ENCODE peak calls at places on chromosomes 1 and 21, in six cellular contexts. R is stomach, A is lung, S is PC-3, E is HCT116, M is upper lobe of right lung. Y is an unnamed sample. For H3K27me3, the result is how much of the 10 kb centered on the place peaks cover.

GRCh38 chr1:59845091-59845490 is 30.3 kb downstream of the HOOK1 start:
- DNase-seq in A (no peak), S (no peak), R (no peak), M (no peak), E (no peak), Y (no peak)

GRCh38 chr1:193592325-193592724 is 405.9 kb upstream of the B3GALT2 start:
- DNase-seq in S (no peak), M (no peak), R (no peak), E (no peak), A (no peak), Y (no peak)

GRCh38 chr1:22836846-22837245 is 126.2 kb downstream of the EPHB2 start:
- DNase-seq in M (no peak), R (no peak), S (no peak), E (no peak), A (no peak), Y (no peak)

GRCh38 chr1:18926315-18927081 is 24.1 kb upstream of the ALDH4A1 start:
- DNase-seq in R (peak), S (peak), A (peak), E (peak), M (no peak), Y (peak)

GRCh38 chr1:165841582-165842362 is 14.4 kb downstream of the UCK2 start:
- DNase-seq in A (no peak), R (no peak), S (peak), E (no peak), M (no peak), Y (peak)

GRCh38 chr1:68788762-68789161 is 291.9 kb upstream of the DEPDC1 start:
- DNase-seq in M (no peak), R (no peak), S (no peak), E (no peak), A (no peak), Y (no peak)

GRCh38 chr1:233584931-233585330 is 29.0 kb upstream of the KCNK1 start:
- DNase-seq in R (no peak), A (no peak), S (no peak), M (no peak), E (no peak), Y (no peak)

GRCh38 chr1:58809327-58810040 is 25.6 kb upstream of the JUN start:
- DNase-seq in M (peak), E (no peak), S (no peak), R (no peak), A (peak), Y (peak)

GRCh38 chr21:44028287-44028659 is 16.2 kb downstream of the TRAPPC10 start:
- DNase-seq in M (no peak), A (no peak), S (no peak), E (no peak), R (no peak), Y (no peak)

DNA sequence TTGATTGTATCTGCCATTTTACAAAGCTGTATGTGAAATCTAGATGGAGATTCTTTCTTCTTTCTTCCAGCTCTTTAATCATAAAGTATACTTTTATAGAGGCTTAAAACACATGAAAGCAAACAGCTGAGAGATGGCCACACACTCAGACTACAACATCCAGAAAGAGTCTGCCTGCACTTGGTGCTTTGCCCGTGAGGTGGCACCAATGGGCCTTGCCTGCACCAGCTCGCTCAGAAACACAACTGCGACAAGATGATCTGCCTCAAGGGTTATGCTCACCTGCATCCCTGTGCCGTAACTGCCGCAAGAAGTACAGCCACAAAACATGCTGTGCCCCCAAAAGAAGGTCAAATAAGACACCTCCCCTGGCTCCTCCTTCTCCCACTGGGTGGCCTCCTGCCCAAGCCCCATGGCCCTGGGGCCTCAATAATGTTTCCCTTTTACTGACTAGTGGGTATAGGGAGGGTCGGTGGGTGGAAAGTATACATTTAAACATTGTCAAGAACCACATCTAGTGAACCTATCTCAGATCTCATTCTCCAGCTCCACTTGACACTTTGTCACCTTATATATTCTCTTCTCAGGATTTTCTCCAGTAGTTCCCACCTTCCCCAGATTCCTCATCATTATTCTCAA is 66.7 kb upstream of the ANGPTL3 start:
- DNase-seq in A (peak), M (peak), R (peak), S (peak), E (no peak), Y (peak)
- TF ChIP-seq CTCF in A (no peak), M (peak), R (peak), S (peak), E (no peak), Y (peak)

GRCh38 chr1:7705908-7706216 is 65.2 kb upstream of the VAMP3 start:
- DNase-seq in E (no peak), S (peak), R (no peak), A (no peak), M (no peak), Y (peak)
- H3K4me3 ChIP-seq in E (no peak), S (peak), R (peak), A (peak), M (peak), Y (peak)

DNA sequence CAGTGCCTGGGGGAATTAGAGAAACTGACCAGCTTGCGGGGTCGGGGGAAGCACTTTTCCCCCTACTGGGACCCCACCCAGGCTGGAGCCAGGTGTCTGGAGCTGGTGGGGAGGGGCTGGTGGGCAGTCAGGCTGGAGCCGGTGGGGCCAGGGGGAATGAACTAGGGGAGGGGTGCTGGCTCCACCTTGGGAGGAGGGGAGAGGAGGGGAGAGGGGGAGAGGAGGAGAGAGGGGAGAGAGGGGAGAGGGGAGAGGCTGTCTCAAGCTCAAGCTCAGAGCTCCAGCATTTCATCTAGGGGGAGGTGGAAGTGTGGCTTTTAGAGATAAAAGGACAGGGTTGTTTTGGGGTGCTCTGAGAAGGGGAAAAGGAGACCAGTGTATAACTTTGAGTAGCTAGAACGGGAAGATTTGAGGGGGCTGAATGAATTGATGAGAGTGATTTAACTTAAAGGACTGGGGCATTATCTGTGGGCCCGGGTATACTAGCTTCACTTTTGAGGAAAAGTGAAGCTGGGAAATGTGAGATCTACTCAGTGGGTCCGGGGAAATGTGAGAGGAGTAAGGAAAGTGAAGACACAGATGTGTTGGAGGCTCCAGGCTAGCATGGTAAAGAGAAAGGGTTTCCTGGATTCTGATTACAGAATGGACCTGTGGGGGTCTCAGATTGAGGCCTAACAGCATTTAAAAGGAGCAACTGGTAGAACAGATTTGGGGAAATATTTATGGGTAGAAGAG is 2.8 kb downstream of the EFNA1 start:
- DNase-seq in M (no peak), R (no peak), E (no peak), S (no peak), A (no peak), Y (no peak)
- H3K27me3 ChIP-seq in M (under half), R (under half), E (under half), S (under half), A (under half), Y (under half)

GRCh38 chr21:42112857-42113256 is 41.7 kb downstream of the UMODL1 start:
- DNase-seq in E (no peak), R (no peak), A (no peak), M (no peak), S (peak), Y (no peak)

GRCh38 chr21:42115136-42115683 is 44.1 kb downstream of the UMODL1 start:
- DNase-seq in E (no peak), S (no peak), M (no peak), R (no peak), A (no peak), Y (no peak)

GRCh38 chr21:42112223-42112622 is 41.1 kb downstream of the UMODL1 start:
- DNase-seq in E (no peak), A (no peak), R (no peak), S (no peak), M (no peak), Y (no peak)

GRCh38 chr21:42114646-42115045 is 43.5 kb downstream of the UMODL1 start:
- DNase-seq in A (no peak), M (no peak), E (no peak), S (no peak), R (no peak), Y (no peak)

DNA sequence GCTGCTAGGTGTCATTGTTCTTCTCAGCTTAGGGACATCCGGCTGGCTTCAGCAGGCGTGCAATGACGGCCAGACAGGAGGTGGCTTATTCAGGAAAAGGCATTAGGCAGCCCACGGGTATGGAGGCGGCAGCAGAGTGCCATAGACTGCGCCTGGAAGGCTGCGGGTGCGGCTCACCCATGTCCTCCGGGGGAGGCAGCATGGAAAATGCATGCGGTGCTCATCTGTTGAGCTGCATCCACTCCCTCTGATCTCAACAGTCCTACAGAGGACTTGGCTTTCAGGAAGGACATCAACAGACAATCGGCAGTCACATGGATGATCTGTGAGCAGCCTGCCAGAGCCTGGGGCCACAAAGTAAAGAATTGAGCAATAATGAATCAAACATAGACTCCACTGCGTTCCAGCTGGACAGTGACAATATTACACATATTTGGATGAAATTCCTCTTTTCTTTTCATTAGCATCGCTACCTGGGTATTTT is 42.9 kb downstream of the UMODL1 start:
- DNase-seq in M (no peak), E (no peak), A (no peak), S (peak), R (no peak), Y (peak)
- TF ChIP-seq CTCF in M (peak), E (no peak), A (no peak), S (peak), R (no peak), Y (peak)

GRCh38 chr1:236147521-236148470 is 5.5 kb downstream of the GPR137B start:
- DNase-seq in S (no peak), R (no peak), M (no peak), E (no peak), A (no peak), Y (no peak)
- H3K4me3 ChIP-seq in S (no peak), R (no peak), M (no peak), E (no peak), A (no peak), Y (no peak)

GRCh38 chr1:26165126-26165892 is 3.5 kb downstream of the C1orf232 start:
- DNase-seq in M (no peak), S (no peak), E (no peak), A (no peak), R (no peak), Y (no peak)

GRCh38 chr1:26166719-26167281 is 2.0 kb downstream of the C1orf232 start:
- DNase-seq in M (no peak), E (no peak), A (no peak), S (no peak), R (no peak), Y (no peak)

GRCh38 chr1:26163684-26164035 is 4.8 kb downstream of the FAM110D start:
- DNase-seq in R (no peak), A (no peak), M (no peak), S (no peak), E (no peak), Y (no peak)

GRCh38 chr1:26162220-26162703 is 3.4 kb downstream of the FAM110D start:
- DNase-seq in A (no peak), M (no peak), R (no peak), E (no peak), S (peak), Y (no peak)

DNA sequence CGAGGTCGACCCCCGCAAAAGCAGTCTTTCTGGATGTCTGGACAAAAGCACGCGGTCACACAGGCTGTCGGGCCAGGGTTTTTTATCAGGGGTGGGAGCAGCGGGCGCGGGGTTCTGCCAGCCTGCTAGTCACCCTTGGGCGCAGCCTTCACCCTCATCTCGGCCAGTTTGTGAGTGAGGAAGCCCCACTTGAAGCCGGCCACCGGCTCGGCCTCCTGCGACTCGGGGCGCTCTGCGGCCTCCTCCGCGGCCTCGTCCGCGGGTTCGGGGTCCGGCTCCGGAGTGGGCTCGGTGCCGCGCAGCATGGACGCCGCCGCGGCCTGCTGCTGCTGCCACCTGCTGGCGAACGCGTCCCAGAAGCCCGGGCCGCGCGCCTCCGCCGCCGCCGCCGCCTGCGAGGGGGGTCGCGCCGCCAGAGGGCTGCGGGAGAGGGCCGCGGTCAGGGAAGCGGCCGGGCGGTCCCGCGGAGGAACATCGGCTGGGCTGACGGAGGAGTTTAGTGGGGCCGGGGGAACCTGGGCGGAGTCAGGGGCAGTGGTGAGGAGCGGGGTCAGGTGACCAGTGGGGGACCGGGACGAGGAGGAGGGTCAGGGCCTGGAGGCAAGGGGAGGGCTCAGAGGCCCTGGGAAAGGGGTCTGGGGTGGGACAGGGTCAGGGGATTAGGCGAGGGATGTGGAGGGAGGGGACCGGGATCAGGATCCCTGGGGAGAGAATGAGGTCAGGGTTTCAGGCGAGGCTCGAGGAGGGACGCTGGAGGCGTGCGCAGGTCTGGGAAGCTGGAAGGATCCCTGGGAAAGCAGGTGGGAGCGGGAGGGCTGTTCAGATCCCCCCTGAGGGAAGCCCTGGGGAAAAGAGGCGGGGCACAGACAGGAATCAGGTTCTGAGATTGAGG is 4.5 kb downstream of the C1orf232 start:
- DNase-seq in R (peak), S (peak), M (peak), A (no peak), E (no peak), Y (no peak)
- H3K27me3 ChIP-seq in R (under half), S (under half), M (under half), A (under half), E (under half), Y (under half)

GRCh38 chr1:230215049-230215448 is 148.0 kb downstream of the GALNT2 start:
- DNase-seq in E (no peak), S (peak), A (peak), M (no peak), R (peak), Y (no peak)
- TF ChIP-seq CTCF in E (no peak), S (peak), A (no peak), M (peak), R (peak), Y (peak)

DNA sequence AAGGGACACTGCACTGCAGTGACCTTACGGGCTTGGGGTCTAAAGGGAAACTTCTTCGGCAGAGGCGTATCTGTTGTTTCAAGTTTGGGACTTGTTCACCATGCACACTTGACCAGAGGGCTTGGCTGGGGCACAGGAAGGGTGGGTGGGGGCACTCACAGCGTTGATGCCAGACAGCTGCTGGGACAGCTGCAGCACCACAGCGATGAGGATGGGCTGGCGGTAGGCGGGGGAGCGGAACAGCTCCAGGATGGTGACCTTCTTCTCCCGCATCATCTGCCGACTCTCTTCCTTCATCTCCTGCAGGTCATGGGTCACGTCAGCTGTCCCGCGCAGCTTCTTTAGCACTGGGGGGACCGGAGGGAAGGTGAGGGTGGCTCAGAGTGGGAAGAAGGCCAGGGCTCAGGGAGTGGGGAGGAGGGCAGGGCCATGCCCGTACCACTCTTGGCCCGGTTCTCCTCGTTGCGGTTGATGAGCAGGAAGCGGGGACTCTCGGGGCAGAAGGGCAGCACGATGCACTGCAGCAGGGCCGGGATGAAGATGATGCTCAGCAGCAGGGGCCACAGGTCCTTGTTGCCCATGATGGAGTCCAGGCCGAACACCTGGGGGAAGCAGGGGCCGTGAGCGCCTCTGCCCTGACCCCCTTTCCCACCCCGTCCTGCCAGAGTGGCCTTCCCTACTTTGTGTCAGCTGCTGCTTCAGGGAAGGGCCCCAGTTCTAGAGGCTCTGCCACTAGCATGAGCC is 29.1 kb downstream of the SLC2A1 start:
- DNase-seq in A (no peak), R (no peak), S (no peak), E (no peak), M (peak), Y (no peak)
- H3K4me3 ChIP-seq in A (no peak), R (no peak), S (no peak), E (no peak), M (no peak), Y (no peak)

DNA sequence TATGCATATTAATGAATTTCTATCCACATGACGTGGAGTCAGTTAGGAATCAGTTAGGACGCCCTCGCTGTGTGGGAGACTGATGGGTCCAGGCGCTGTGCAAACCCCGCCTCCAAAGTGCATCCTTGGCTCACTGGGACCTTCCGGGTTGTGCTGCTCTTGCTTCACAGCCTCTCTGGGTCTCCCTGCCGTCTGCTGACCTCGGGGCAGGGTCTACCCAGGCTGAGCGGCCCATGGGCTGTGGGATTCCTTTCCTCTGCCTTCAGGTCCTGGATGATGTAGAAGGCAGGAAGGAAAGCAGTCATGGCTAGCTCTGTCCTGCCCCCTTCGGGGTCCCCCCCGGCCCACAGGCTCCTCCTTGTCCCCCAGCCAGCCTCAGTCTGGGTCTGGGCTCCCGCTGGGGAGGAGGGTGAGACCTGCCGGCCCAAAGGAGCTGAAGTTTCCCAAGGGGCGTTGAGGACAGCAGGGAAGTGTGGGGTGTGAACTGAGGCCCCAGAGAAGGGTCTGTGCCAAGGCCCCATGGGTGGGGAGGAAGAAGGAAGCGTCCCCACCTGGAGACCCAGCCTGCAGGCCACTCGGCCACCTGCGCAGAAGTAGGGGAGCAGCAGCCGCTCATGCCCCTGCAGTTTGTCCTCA is 24.6 kb upstream of the CDK11A start:
- DNase-seq in A (no peak), E (no peak), R (no peak), M (no peak), S (peak), Y (no peak)
- H3K27me3 ChIP-seq in A (under half), E (under half), R (under half), M (under half), S (under half), Y (under half)